ENCODE peak calls at places on chromosomes 7 and 10, in four cellular contexts. T is IMR-90, Y is mesendoderm, X is H1. Z is an unnamed sample.

GRCh38 chr10:73810735-73811465 is 498 bp downstream of the NDST2 start:
- DNase-seq in Y (peak), T (no peak), X (peak), Z (peak)

GRCh38 chr10:12846718-12847117 is 154.8 kb downstream of the CCDC3 start:
- DNase-seq in X (no peak), Y (peak), T (peak), Z (no peak)

GRCh38 chr10:118805146-118805545 is 50.4 kb upstream of the CACUL1 start:
- DNase-seq in Y (no peak), X (no peak), T (no peak), Z (no peak)

GRCh38 chr7:42010751-42011150 is 226.3 kb downstream of the GLI3 start:
- DNase-seq in Y (no peak), T (no peak), X (no peak), Z (no peak)

GRCh38 chr10:21195149-21195731 is 298.1 kb upstream of the NEBL start:
- DNase-seq in Y (no peak), X (no peak), T (no peak), Z (no peak)

GRCh38 chr10:42304341-42304740 is 334.0 kb downstream of the ZNF33B start:
- DNase-seq in X (no peak), Y (no peak), T (peak), Z (no peak)

GRCh38 chr7:51229106-51229537 is 87.5 kb downstream of the COBL start:
- DNase-seq in T (no peak), Y (no peak), X (no peak), Z (peak)

GRCh38 chr7:81956520-81956919 is 186.7 kb upstream of the HGF start:
- DNase-seq in T (peak), X (no peak), Y (peak), Z (no peak)

GRCh38 chr7:129652914-129653313 is 41.4 kb downstream of the NRF1 start:
- DNase-seq in X (no peak), Y (no peak), T (no peak), Z (no peak)

GRCh38 chr7:19989906-19990305 is 216.5 kb upstream of the TMEM196 start:
- DNase-seq in X (no peak), T (no peak), Y (no peak), Z (no peak)
- H3K56ac ChIP-seq in X (no peak), T (no peak), Y (no peak), Z (no peak)

GRCh38 chr7:155509725-155510551 is 36.4 kb downstream of the CNPY1 start:
- DNase-seq in Y (peak), T (no peak), X (peak), Z (peak)
- H3K56ac ChIP-seq in Y (peak), T (no peak), X (no peak), Z (no peak)

GRCh38 chr7:135486258-135486657 is 23.6 kb downstream of the CNOT4 start:
- DNase-seq in T (peak), Y (no peak), X (no peak), Z (no peak)
- H3K56ac ChIP-seq in T (no peak), Y (no peak), X (no peak), Z (no peak)

DNA sequence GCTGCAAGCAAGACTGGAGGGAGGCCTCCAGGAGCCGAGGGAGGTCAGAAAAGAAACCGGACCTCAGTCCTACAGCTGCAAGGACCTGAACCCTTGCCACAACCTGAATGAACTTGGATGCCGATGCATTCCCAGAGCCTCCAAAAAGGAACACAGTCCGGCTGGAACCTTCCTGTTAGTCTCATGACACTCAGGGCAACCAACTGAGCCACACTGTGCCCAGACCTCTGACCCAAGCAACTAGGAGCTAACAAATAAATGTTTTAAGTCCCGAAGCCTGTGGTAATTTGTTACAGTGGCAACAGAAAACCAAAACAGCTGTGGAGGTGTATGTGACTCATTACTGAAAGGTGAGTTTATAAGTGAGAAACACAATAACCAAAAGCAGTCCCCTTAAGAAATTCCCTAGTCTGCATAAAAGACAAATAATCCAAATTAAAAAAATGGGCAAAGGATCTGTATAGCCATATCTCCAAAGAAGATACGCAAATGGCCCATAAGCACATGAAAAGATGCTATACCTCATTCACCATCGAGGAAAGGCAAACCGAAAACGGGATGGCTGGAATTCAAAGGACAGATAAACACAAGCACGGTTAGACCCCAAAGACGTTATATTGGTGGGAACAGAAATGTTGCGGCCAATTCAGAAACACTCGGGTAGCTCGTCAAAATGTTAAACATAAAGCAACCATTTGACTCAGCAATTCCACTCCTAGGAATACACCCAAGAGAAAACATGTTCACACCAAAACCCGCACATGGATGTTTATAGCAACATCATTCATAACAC is 24.8 kb downstream of the GNA12 start:
- DNase-seq in Y (no peak), T (no peak), X (no peak), Z (no peak)
- H3K56ac ChIP-seq in Y (no peak), T (no peak), X (no peak), Z (no peak)

GRCh38 chr7:5500777-5501350 is 77.2 kb upstream of the TNRC18 start:
- DNase-seq in T (no peak), Y (no peak), X (no peak), Z (no peak)
- H3K56ac ChIP-seq in T (no peak), Y (no peak), X (no peak), Z (no peak)

DNA sequence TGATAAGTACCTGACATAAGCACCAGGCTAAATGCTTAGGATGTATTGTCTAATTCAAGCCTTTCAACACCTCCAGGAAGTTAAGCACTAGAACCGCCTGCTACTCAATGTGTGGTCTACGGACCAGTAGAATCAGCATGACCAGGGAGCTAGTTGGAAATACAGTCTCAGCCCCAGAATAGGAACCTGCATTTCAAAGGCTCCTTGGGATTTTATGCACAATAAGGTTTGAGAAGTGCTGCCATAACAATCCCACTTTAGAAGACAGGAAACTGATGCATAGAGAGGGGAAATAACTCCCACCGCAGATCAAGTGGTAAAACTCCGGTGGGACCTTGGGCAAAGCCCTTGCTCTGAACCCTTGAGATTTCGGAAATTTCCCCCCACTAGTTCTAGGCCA is 8.8 kb upstream of the DUSP5 start:
- DNase-seq in Y (no peak), T (no peak), X (no peak), Z (no peak)
- H3K56ac ChIP-seq in Y (peak), T (no peak), X (no peak), Z (no peak)

Z was measured in H9.